ENCODE peak calls at places on chromosome 3, in seven cellular contexts. S is HTR-8/SVneo; J is RPMI8226; F is stomach; V is stimulated activated CD4-positive, alpha-beta T cell treated with anti-CD3 and anti-CD28 coated beads, Interleukin-15, amount 100 ng/mL, for 1 hour; L is HFF-Myc; N is fibroblast of pulmonary artery. O is an unnamed sample.
A peak's percentile ranks its signal among the peaks of the same experiment; 100 is the strongest.

GRCh38 chr3:192339214-192339613 is 388.1 kb downstream of the FGF12 start:
- DNase-seq in S (no peak), J (no peak), F (no peak), V (no peak), L (no peak), N (no peak), O (no peak)

GRCh38 chr3:172166261-172166660 is 126.9 kb downstream of the FNDC3B start:
- DNase-seq in S (no peak), J (no peak), F (no peak), V (no peak), L (no peak), N (no peak), O (no peak)

GRCh38 chr3:187979543-187979942 is 174.4 kb upstream of the LPP start:
- DNase-seq in S (no peak), J (peak; percentile 7), F (no peak), V (no peak), L (no peak), N (no peak), O (no peak)

GRCh38 chr3:40267940-40268707 is 41.4 kb upstream of the EIF1B start:
- DNase-seq in S (no peak), J (no peak), F (no peak), V (no peak), L (peak; percentile 12), N (no peak), O (no peak)

GRCh38 chr3:102238362-102238761 is 196.5 kb upstream of the ZPLD1 start:
- DNase-seq in S (no peak), J (no peak), F (no peak), V (no peak), L (no peak), N (no peak), O (no peak)

GRCh38 chr3:11591401-11592266 is 52.1 kb downstream of the VGLL4 start:
- DNase-seq in S (no peak), J (no peak), F (peak; percentile 54), V (no peak), L (no peak), N (peak; percentile 94), O (peak; percentile 62)

GRCh38 chr3:67518196-67518595 is 136.2 kb downstream of the SUCLG2 start:
- DNase-seq in S (no peak), J (no peak), F (no peak), V (no peak), L (no peak), N (no peak), O (no peak)

GRCh38 chr3:128297401-128298138 is 144.3 kb downstream of the EEFSEC start:
- DNase-seq in S (peak; percentile 64), J (peak; percentile 7), F (peak; percentile 35), V (no peak), L (no peak), N (peak; percentile 45), O (no peak)

GRCh38 chr3:48285132-48285531 is 44.2 kb downstream of the ZNF589 start:
- DNase-seq in S (no peak), J (no peak), F (no peak), V (no peak), L (no peak), N (peak; percentile 6), O (no peak)

GRCh38 chr3:48208088-48208487 is 15.2 kb upstream of the CAMP start:
- DNase-seq in S (no peak), J (no peak), F (no peak), V (no peak), L (no peak), N (no peak), O (no peak)

GRCh38 chr3:180265551-180265950 is 228.8 kb upstream of the PEX5L start:
- DNase-seq in S (no peak), J (peak; percentile 49), F (no peak), V (no peak), L (no peak), N (no peak), O (no peak)

GRCh38 chr3:190108789-190109188 is 11.9 kb downstream of the P3H2 start:
- DNase-seq in S (no peak), J (no peak), F (no peak), V (no peak), L (no peak), N (peak; percentile 50), O (no peak)

GRCh38 chr3:160400631-160401150 is 1.2 kb downstream of the SMC4 start:
- DNase-seq in S (no peak), J (peak; percentile 60), F (peak; percentile 56), V (no peak), L (no peak), N (peak; percentile 20), O (no peak)

GRCh38 chr3:8278448-8278847 is 223.2 kb upstream of the LMCD1 start:
- DNase-seq in S (no peak), J (peak; percentile 26), F (no peak), V (no peak), L (no peak), N (no peak), O (peak; percentile 7)

GRCh38 chr3:98801042-98801747 is 38.1 kb downstream of the ST3GAL6 start:
- DNase-seq in S (no peak), J (no peak), F (no peak), V (no peak), L (no peak), N (no peak), O (no peak)

GRCh38 chr3:184786271-184787010 is 25.5 kb upstream of the VPS8 start:
- DNase-seq in S (peak; percentile 59), J (no peak), F (no peak), V (no peak), L (peak; percentile 54), N (peak; percentile 84), O (no peak)

GRCh38 chr3:169133178-169134161 is 530.0 kb downstream of the MECOM start:
- DNase-seq in S (no peak), J (peak; percentile 34), F (no peak), V (no peak), L (no peak), N (peak; percentile 83), O (no peak)

GRCh38 chr3:129001101-129001816 is at the start of gene EFCC1:
- DNase-seq in S (peak; percentile 34), J (no peak), F (no peak), V (no peak), L (no peak), N (peak; percentile 17), O (no peak)

GRCh38 chr3:69364354-69364753 is 21.5 kb downstream of the FRMD4B start:
- DNase-seq in S (peak; percentile 53), J (peak; percentile 64), F (no peak), V (no peak), L (no peak), N (peak; percentile 31), O (no peak)

GRCh38 chr3:133962879-133963278 is 66.8 kb downstream of the SLCO2A1 start:
- DNase-seq in S (peak; percentile 30), J (no peak), F (no peak), V (no peak), L (peak; percentile 56), N (peak; percentile 59), O (no peak)

GRCh38 chr3:123638936-123639680 is 54.3 kb upstream of the HACD2 start:
- DNase-seq in S (no peak), J (no peak), F (no peak), V (no peak), L (no peak), N (no peak), O (no peak)

GRCh38 chr3:132749786-132750185 is 27.6 kb upstream of the NPHP3 start:
- DNase-seq in S (no peak), J (no peak), F (no peak), V (no peak), L (no peak), N (peak; percentile 14), O (no peak)

GRCh38 chr3:49025005-49025792 is 3.3 kb downstream of the NDUFAF3 start:
- DNase-seq in S (no peak), J (peak; percentile 53), F (no peak), V (no peak), L (no peak), N (no peak), O (no peak)

GRCh38 chr3:41301548-41301947 is 102.2 kb downstream of the CTNNB1 start:
- DNase-seq in S (no peak), J (no peak), F (no peak), V (no peak), L (no peak), N (peak; percentile 22), O (no peak)

GRCh38 chr3:71543371-71544016 is 40.0 kb downstream of the FOXP1 start:
- DNase-seq in S (no peak), J (no peak), F (no peak), V (no peak), L (no peak), N (no peak), O (no peak)

GRCh38 chr3:186138272-186138981 is 29.5 kb upstream of the ETV5 start:
- DNase-seq in S (no peak), J (no peak), F (peak; percentile 58), V (no peak), L (no peak), N (no peak), O (no peak)

GRCh38 chr3:146469206-146470017 is at the start of gene PLSCR2:
- DNase-seq in S (no peak), J (peak; percentile 68), F (peak; percentile 84), V (peak; percentile 48), L (no peak), N (no peak), O (no peak)